ENCODE peak calls at places on chromosomes 11 and 22, in nine cellular contexts. O is iPS-NIHi11; D is mucosa of descending colon; A is activated T-cell treated with anti-CD3 and anti-CD28 coated beads, Interleukin-2, amount 50 U/mL, for 48 hours; Z is fibroblast of lung; R is cardiac muscle cell; N is HAP-1; W is kidney tubule cell; L is stimulated activated CD8-positive, alpha-beta memory T cell treated with anti-CD3 and anti-CD28 coated beads, Interleukin-4, amount 100 ng/mL, for 4 hours. G is an unnamed sample.

GRCh38 chr11:11415786-11416390 is 62.8 kb upstream of the CSNK2A3 start:
- DNase-seq in L (no peak), O (no peak), N (no peak), W (peak), A (no peak), D (no peak), Z (peak), R (peak), G (no peak)

GRCh38 chr11:110430267-110431211 is 791 bp downstream of the FDX1 start:
- DNase-seq in N (no peak), R (peak), L (peak), W (peak), O (peak), Z (peak), D (peak), A (peak), G (no peak)

GRCh38 chr11:58927393-58928081 is 11.8 kb upstream of the GLYATL1 start:
- DNase-seq in O (peak), D (peak), R (peak), N (peak), W (peak), L (no peak), A (peak), Z (peak), G (no peak)

GRCh38 chr11:47216141-47216798 is 1.5 kb downstream of the DDB2 start:
- DNase-seq in R (peak), L (peak), O (no peak), N (peak), W (peak), A (peak), Z (peak), D (peak), G (no peak)

GRCh38 chr11:44775366-44776356 is 48.9 kb downstream of the TSPAN18 start:
- DNase-seq in Z (peak), W (peak), R (peak), O (peak), L (peak), N (peak), A (peak), D (peak), G (no peak)

GRCh38 chr11:93330446-93330984 is at the start of gene DEUP1:
- DNase-seq in N (no peak), A (peak), W (peak), R (peak), D (peak), L (no peak), Z (peak), O (peak), G (no peak)

GRCh38 chr11:110921742-110922200 is 209.5 kb upstream of the ARHGAP20 start:
- DNase-seq in W (no peak), R (peak), Z (peak), A (no peak), L (no peak), O (peak), N (no peak), D (no peak), G (no peak)

GRCh38 chr11:8196749-8197148 is 27.9 kb upstream of the RIC3 start:
- DNase-seq in D (no peak), N (no peak), W (no peak), Z (no peak), A (no peak), R (no peak), O (no peak), L (no peak), G (no peak)

GRCh38 chr11:114166897-114167323 is 107.4 kb downstream of the ZBTB16 start:
- DNase-seq in Z (peak), D (no peak), N (peak), W (peak), A (no peak), L (no peak), R (peak), O (no peak), G (peak)

GRCh38 chr22:35860837-35861236 is 143.2 kb downstream of the APOL5 start:
- DNase-seq in W (no peak), A (no peak), O (no peak), Z (no peak), N (no peak), D (no peak), L (no peak), R (no peak), G (no peak)

GRCh38 chr11:23540101-23540561 is 679.9 kb upstream of the CCDC179 start:
- DNase-seq in N (peak), A (peak), W (peak), D (no peak), Z (peak), O (peak), R (peak), L (no peak), G (no peak)

GRCh38 chr11:75499423-75500305 is 26.1 kb downstream of the GDPD5 start:
- DNase-seq in N (no peak), A (no peak), O (no peak), R (peak), L (no peak), D (no peak), Z (peak), W (peak), G (no peak)

GRCh38 chr11:85170184-85170583 is 457.0 kb downstream of the DLG2 start:
- DNase-seq in Z (peak), A (no peak), W (peak), L (no peak), D (no peak), O (peak), N (no peak), R (no peak), G (no peak)

GRCh38 chr11:369336-370018 is at the start of gene B4GALNT4:
- DNase-seq in L (no peak), A (no peak), W (no peak), D (peak), Z (peak), O (peak), R (peak), N (peak), G (no peak)

GRCh38 chr11:77069336-77069968 is 2.7 kb downstream of the CAPN5 start:
- DNase-seq in Z (no peak), D (no peak), W (no peak), L (no peak), A (no peak), O (no peak), R (no peak), N (no peak), G (no peak)

GRCh38 chr11:88174627-88175003 is 628 bp downstream of the RAB38 start:
- DNase-seq in W (peak), A (peak), L (no peak), D (peak), O (peak), R (peak), Z (peak), N (peak), G (no peak)

GRCh38 chr11:2402106-2402505 is 1.6 kb downstream of the TSSC4 start:
- DNase-seq in L (no peak), A (no peak), W (no peak), O (no peak), R (no peak), D (no peak), Z (no peak), N (no peak), G (no peak)

GRCh38 chr11:129248618-129249017 is 56.5 kb upstream of the ARHGAP32 start:
- DNase-seq in L (no peak), R (peak), A (no peak), Z (peak), N (no peak), W (peak), D (no peak), O (no peak), G (no peak)

GRCh38 chr11:67255864-67256263 is 10.4 kb upstream of the GRK2 start:
- DNase-seq in W (no peak), R (no peak), D (no peak), N (no peak), A (no peak), L (no peak), Z (no peak), O (no peak), G (no peak)

GRCh38 chr11:73426184-73426845 is 50.1 kb downstream of the RELT start:
- DNase-seq in O (no peak), A (no peak), W (no peak), N (no peak), Z (peak), D (no peak), L (no peak), R (peak), G (no peak)

GRCh38 chr11:1453611-1454386 is 32.8 kb downstream of the MOB2 start:
- DNase-seq in O (peak), R (no peak), W (peak), D (peak), A (peak), L (no peak), N (no peak), Z (no peak), G (no peak)

GRCh38 chr11:17612221-17613188 is 65.4 kb downstream of the OTOG start:
- DNase-seq in R (no peak), N (no peak), L (no peak), O (no peak), D (no peak), W (no peak), Z (no peak), A (no peak), G (no peak)